ENCODE peak calls at places on chromosome 1, in four cellular contexts. A is stimulated activated CD4-positive, alpha-beta T cell treated with anti-CD3 and anti-CD28 coated beads, Interleukin-1b, Interleukin-23, amount 100 ng/mL, for 1 hour; C is NCI-H82; Z is GM10248. H is an unnamed sample.

GRCh38 chr1:221315330-221315729 is 426.6 kb downstream of the DUSP10 start:
- DNase-seq in C (no peak), A (no peak), Z (no peak), H (no peak)

GRCh38 chr1:78645728-78646127 is 3.9 kb upstream of the IFI44 start:
- DNase-seq in Z (no peak), A (no peak), C (no peak), H (no peak)

GRCh38 chr1:37035014-37035686 is 835 bp upstream of the GRIK3 start:
- DNase-seq in A (no peak), C (peak), Z (no peak), H (no peak)

GRCh38 chr1:185679220-185679619 is 55.0 kb upstream of the HMCN1 start:
- DNase-seq in A (no peak), Z (no peak), C (peak), H (no peak)

GRCh38 chr1:245241506-245242130 is 86.8 kb downstream of the KIF26B start:
- DNase-seq in C (no peak), A (no peak), Z (no peak), H (peak)

GRCh38 chr1:183830389-183830788 is 25.5 kb downstream of the RGL1 start:
- DNase-seq in C (no peak), A (no peak), Z (no peak), H (no peak)

GRCh38 chr1:246182149-246182851 is 324.8 kb downstream of the SMYD3 start:
- DNase-seq in A (no peak), Z (no peak), C (no peak), H (no peak)

GRCh38 chr1:199809311-199809710 is 218.2 kb upstream of the NR5A2 start:
- DNase-seq in A (no peak), Z (no peak), C (no peak), H (no peak)

GRCh38 chr1:200369131-200369530 is 40.7 kb downstream of the ZNF281 start:
- DNase-seq in A (no peak), C (peak), Z (no peak), H (no peak)

GRCh38 chr1:48693674-48694347 is 82.9 kb downstream of the BEND5 start:
- DNase-seq in Z (no peak), A (no peak), C (no peak), H (peak)

GRCh38 chr1:6409733-6410132 is 10.0 kb downstream of the HES2 start:
- DNase-seq in Z (no peak), A (no peak), C (no peak), H (no peak)

GRCh38 chr1:214503553-214503952 is 47.8 kb downstream of the PTPN14 start:
- DNase-seq in A (no peak), C (no peak), Z (no peak), H (no peak)